ENCODE peak calls at places on chromosomes 11 and 22, in ten cellular contexts. U, N, A, R, H, K, X, B, V and I are unnamed samples.

GRCh38 chr11:92794783-92795182 is 174.7 kb upstream of the MTNR1B start:
- DNase-seq in H (no peak), R (no peak), N (no peak), V (no peak), U (no peak), A (no peak), X (no peak), K (no peak), B (no peak), I (no peak)

GRCh38 chr22:24400037-24400725 is 27.2 kb upstream of the ADORA2A start:
- DNase-seq in V (no peak), K (no peak), B (no peak), U (no peak), X (no peak), A (no peak), R (no peak), N (no peak), H (no peak), I (no peak)

GRCh38 chr22:44941176-44941575 is 68.6 kb downstream of the PHF21B start:
- DNase-seq in B (no peak), A (peak), H (no peak), V (no peak), X (no peak), N (no peak), K (no peak), U (no peak), R (no peak), I (no peak)

GRCh38 chr22:28316014-28316413 is 363.6 kb downstream of the TTC28 start:
- DNase-seq in R (no peak), N (no peak), H (no peak), K (no peak), X (no peak), B (no peak), U (no peak), A (no peak), V (no peak), I (no peak)

GRCh38 chr11:130909650-130910049 is 6.6 kb downstream of the SNX19 start:
- DNase-seq in X (no peak), U (no peak), N (peak), H (no peak), V (no peak), K (no peak), B (no peak), A (no peak), R (no peak), I (no peak)

GRCh38 chr11:62593434-62594044 is 2.2 kb upstream of the TUT1 start:
- DNase-seq in R (peak), H (peak), U (peak), V (peak), B (no peak), X (peak), N (peak), K (peak), A (peak), I (no peak)

GRCh38 chr11:119479685-119480275 is 56.8 kb upstream of the THY1 start:
- DNase-seq in K (no peak), V (no peak), N (peak), X (peak), U (no peak), H (no peak), B (no peak), R (no peak), A (no peak), I (peak)

GRCh38 chr22:24997023-24997422 is 44.5 kb downstream of the KIAA1671 start:
- DNase-seq in V (no peak), A (no peak), H (no peak), N (no peak), X (no peak), R (no peak), B (no peak), U (no peak), K (no peak), I (no peak)

GRCh38 chr11:2235588-2236326 is 34.6 kb downstream of the ASCL2 start:
- DNase-seq in V (no peak), B (no peak), A (no peak), N (no peak), K (no peak), X (no peak), U (peak), H (no peak), R (no peak), I (no peak)

GRCh38 chr11:117300301-117300700 is 9.2 kb downstream of the BACE1-AS start:
- DNase-seq in N (peak), H (no peak), V (no peak), R (no peak), X (no peak), A (no peak), U (peak), K (peak), B (peak), I (no peak)

GRCh38 chr11:128474036-128474874 is 113.1 kb downstream of the ETS1 start:
- DNase-seq in H (no peak), B (no peak), N (no peak), K (no peak), R (no peak), X (no peak), U (no peak), V (no peak), A (no peak), I (no peak)

GRCh38 chr22:27796118-27796517 is 5.4 kb downstream of the MN1 start:
- DNase-seq in N (no peak), U (no peak), K (no peak), H (no peak), R (no peak), V (no peak), B (no peak), A (no peak), X (no peak), I (no peak)

GRCh38 chr11:100925935-100926334 is 203.7 kb downstream of the PGR start:
- DNase-seq in A (no peak), X (no peak), U (no peak), R (no peak), V (no peak), B (no peak), K (no peak), N (peak), H (no peak), I (no peak)

GRCh38 chr11:68165601-68166000 is 44.4 kb upstream of the CHKA start:
- DNase-seq in X (no peak), B (no peak), U (no peak), R (no peak), N (no peak), H (no peak), K (no peak), V (no peak), A (no peak), I (no peak)

GRCh38 chr11:3164138-3164539 is 971 bp downstream of the OSBPL5 start:
- DNase-seq in H (no peak), B (no peak), N (no peak), V (no peak), U (peak), X (no peak), R (no peak), A (peak), K (peak), I (no peak)

GRCh38 chr22:38312261-38312800 is 4.9 kb downstream of the CSNK1E start:
- DNase-seq in N (peak), U (no peak), X (no peak), K (no peak), B (no peak), V (no peak), A (no peak), R (no peak), H (no peak), I (no peak)

GRCh38 chr11:85299247-85299646 is 327.9 kb downstream of the DLG2 start:
- DNase-seq in U (no peak), V (no peak), X (no peak), B (no peak), R (no peak), A (no peak), N (no peak), K (no peak), H (no peak), I (no peak)

GRCh38 chr11:15327786-15328231 is 213.1 kb downstream of the INSC start:
- DNase-seq in K (peak), X (peak), H (peak), A (peak), U (no peak), B (peak), N (peak), R (no peak), V (no peak), I (peak)

GRCh38 chr22:45483918-45484499 is 18.7 kb upstream of the FBLN1 start:
- DNase-seq in N (no peak), X (no peak), U (no peak), A (no peak), R (no peak), H (no peak), V (no peak), K (no peak), B (no peak), I (no peak)

GRCh38 chr11:2321311-2321683 is 19.5 kb downstream of the TSPAN32 start:
- DNase-seq in H (no peak), X (no peak), V (no peak), K (no peak), N (no peak), R (no peak), B (no peak), U (no peak), A (no peak), I (no peak)

GRCh38 chr22:45218974-45219373 is 21.7 kb downstream of the KIAA0930 start:
- DNase-seq in A (no peak), X (no peak), H (peak), B (no peak), K (no peak), R (no peak), N (peak), V (no peak), U (no peak), I (no peak)

GRCh38 chr11:123798513-123799252 is 7.5 kb downstream of the OR6M1 start:
- DNase-seq in H (no peak), X (no peak), V (no peak), B (no peak), U (no peak), N (no peak), K (no peak), A (no peak), R (no peak), I (no peak)

GRCh38 chr22:19992481-19992911 is 24.1 kb downstream of the ARVCF start:
- DNase-seq in K (no peak), N (no peak), X (no peak), B (no peak), A (peak), H (no peak), U (no peak), V (no peak), R (no peak), I (no peak)

GRCh38 chr11:85595285-85595884 is 31.8 kb downstream of the DLG2 start:
- DNase-seq in B (no peak), U (no peak), N (peak), A (no peak), X (no peak), V (no peak), K (no peak), H (no peak), R (no peak), I (no peak)